ENCODE peak calls at places on chromosomes 6 and 20, in six cellular contexts. U, S, V, O, Q and Z are unnamed samples. For H3K4me1 and H3K27me3, the result is how much of the 10 kb centered on the place peaks cover.

GRCh38 chr6:32371204-32371603 is 499 bp downstream of the TSBP1 start:
- DNase-seq in U (no peak), V (no peak), Q (no peak), O (no peak), S (no peak), Z (no peak)

GRCh38 chr20:48538856-48539255 is 288.9 kb downstream of the PREX1 start:
- DNase-seq in Q (no peak), S (no peak), V (no peak), O (no peak), U (no peak), Z (no peak)

GRCh38 chr6:13355043-13355945 is 27.0 kb upstream of the TBC1D7 start:
- DNase-seq in S (no peak), V (no peak), U (no peak), O (no peak), Q (no peak), Z (peak)

GRCh38 chr20:766906-767305 is 1.4 kb downstream of the SLC52A3 start:
- DNase-seq in Q (no peak), U (no peak), S (no peak), V (no peak), O (no peak), Z (no peak)

GRCh38 chr6:151372164-151372563 is 19.2 kb downstream of the ZBTB2 start:
- DNase-seq in Q (no peak), V (no peak), S (no peak), U (no peak), O (no peak), Z (no peak)

GRCh38 chr6:167492096-167492449 is 167.2 kb downstream of the TTLL2 start:
- DNase-seq in V (no peak), Q (no peak), O (peak), S (no peak), U (no peak), Z (no peak)

GRCh38 chr6:44001318-44001868 is 125.9 kb downstream of the MRPL14 start:
- DNase-seq in S (no peak), U (no peak), Q (no peak), V (no peak), O (no peak), Z (peak)

GRCh38 chr20:61930776-61931475 is 134.8 kb downstream of the TAF4 start:
- DNase-seq in O (peak), U (no peak), V (no peak), Q (no peak), S (no peak), Z (no peak)

GRCh38 chr6:20403080-20403765 is 1.5 kb downstream of the E2F3 start:
- DNase-seq in O (peak), U (peak), V (peak), Q (peak), S (no peak), Z (peak)

GRCh38 chr6:161266866-161267265 is 7.0 kb downstream of the AGPAT4 start:
- DNase-seq in O (no peak), U (no peak), Q (no peak), V (no peak), S (no peak), Z (no peak)

GRCh38 chr20:38825901-38826625 is 20.6 kb downstream of the PPP1R16B start:
- DNase-seq in O (no peak), V (no peak), S (no peak), U (peak), Q (no peak), Z (no peak)

GRCh38 chr6:4320860-4321259 is 185.5 kb upstream of the ECI2 start:
- DNase-seq in O (no peak), S (no peak), U (no peak), Q (no peak), V (no peak), Z (peak)

GRCh38 chr20:50387996-50388332 is 122.2 kb upstream of the PTPN1 start:
- DNase-seq in Q (no peak), S (no peak), O (no peak), U (no peak), V (no peak), Z (no peak)

GRCh38 chr6:125008261-125008671 is 46.0 kb downstream of the RNF217 start:
- DNase-seq in V (no peak), S (no peak), O (no peak), U (no peak), Q (no peak), Z (peak)

GRCh38 chr6:50817638-50817950 is 1.1 kb upstream of the TFAP2B start:
- DNase-seq in S (no peak), O (no peak), U (no peak), V (no peak), Q (no peak), Z (no peak)

GRCh38 chr6:50819527-50819905 is 845 bp downstream of the TFAP2B start:
- DNase-seq in V (no peak), S (no peak), Q (no peak), O (no peak), U (no peak), Z (no peak)

GRCh38 chr6:50816947-50817637 is 1.6 kb upstream of the TFAP2B start:
- DNase-seq in V (no peak), S (no peak), Q (no peak), U (no peak), O (no peak), Z (no peak)

GRCh38 chr6:50819906-50820589 is 1.4 kb downstream of the TFAP2B start:
- DNase-seq in O (no peak), U (no peak), S (no peak), Q (no peak), V (no peak), Z (no peak)

GRCh38 chr6:50818673-50819072 is at the start of gene TFAP2B:
- DNase-seq in Q (no peak), V (no peak), U (no peak), O (no peak), S (no peak), Z (no peak)
- H3K4me3 ChIP-seq in Q (no peak), V (peak), U (no peak), O (peak), S (peak), Z (no peak)

GRCh38 chr6:25004357-25004756 is 68.6 kb upstream of the RIPOR2 start:
- DNase-seq in V (no peak), U (no peak), O (no peak), Q (no peak), S (no peak), Z (no peak)
- H3K4me1 ChIP-seq in V (under half), U (under half), O (under half), Q (under half), S (under half), Z (under half)

DNA sequence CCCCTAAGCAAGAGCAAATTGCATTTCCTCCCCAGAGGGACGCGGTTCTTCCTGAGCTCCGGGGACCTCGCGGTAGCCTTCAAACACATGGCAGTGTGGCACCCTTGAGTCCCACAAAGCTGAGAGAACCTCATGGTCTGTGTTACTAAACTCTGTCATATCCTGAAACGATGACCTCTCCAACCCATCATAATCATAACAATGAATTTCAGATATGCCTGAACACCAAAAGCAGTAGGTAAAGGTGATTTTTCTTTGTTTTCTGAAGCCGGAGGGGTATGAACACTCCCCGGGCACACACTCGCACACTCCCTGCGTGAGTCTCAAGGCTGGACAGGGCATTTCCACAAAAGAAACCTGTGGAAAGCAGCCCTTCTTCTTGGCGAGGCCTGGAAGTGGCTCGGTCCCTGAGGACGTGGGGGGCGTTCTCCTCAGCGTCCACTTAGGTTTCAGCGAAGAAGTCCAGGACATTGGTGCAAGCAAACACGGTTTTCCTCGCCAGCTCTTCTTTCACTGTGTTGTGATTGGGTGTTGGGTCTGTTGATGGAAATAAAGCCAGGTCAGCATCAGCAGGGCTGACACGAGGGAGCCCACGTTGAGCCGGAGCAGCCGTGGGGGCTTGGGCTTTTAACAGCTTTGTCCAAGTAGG is 183.4 kb downstream of the ERMARD start:
- DNase-seq in Q (no peak), O (no peak), S (no peak), U (no peak), V (no peak), Z (no peak)
- H3K27me3 ChIP-seq in Q (under half), O (under half), S (under half), U (under half), V (under half), Z (under half)

GRCh38 chr20:44714701-44715494 is at the start of gene CCN5:
- DNase-seq in S (no peak), V (no peak), U (peak), O (peak), Q (no peak), Z (peak)
- H3K4me3 ChIP-seq in S (no peak), V (peak), U (no peak), O (peak), Q (no peak), Z (no peak)

GRCh38 chr6:45985026-45985425 is 30.6 kb downstream of the CLIC5 start:
- DNase-seq in V (no peak), O (no peak), S (no peak), Q (no peak), U (no peak), Z (no peak)

GRCh38 chr6:45986746-45987274 is 28.9 kb downstream of the CLIC5 start:
- DNase-seq in S (no peak), O (no peak), V (no peak), U (no peak), Q (no peak), Z (no peak)

GRCh38 chr6:45990162-45990561 is 25.5 kb downstream of the CLIC5 start:
- DNase-seq in V (no peak), O (no peak), U (no peak), Q (no peak), S (no peak), Z (no peak)

GRCh38 chr6:45988635-45989034 is 27.0 kb downstream of the CLIC5 start:
- DNase-seq in O (peak), S (no peak), Q (no peak), U (no peak), V (no peak), Z (no peak)

GRCh38 chr6:45987866-45988265 is 27.8 kb downstream of the CLIC5 start:
- DNase-seq in O (no peak), V (no peak), S (no peak), Q (no peak), U (no peak), Z (peak)
- H3K4me1 ChIP-seq in O (half or more), V (under half), S (under half), Q (under half), U (under half), Z (under half)

GRCh38 chr20:21707267-21707666 is 1.8 kb downstream of the PAX1 start:
- DNase-seq in Q (no peak), U (no peak), O (no peak), V (no peak), S (no peak), Z (no peak)

GRCh38 chr20:21704408-21705385 is 767 bp upstream of the PAX1 start:
- DNase-seq in V (no peak), O (no peak), U (no peak), Q (no peak), S (no peak), Z (no peak)

GRCh38 chr20:21706345-21707195 is 1.1 kb downstream of the PAX1 start:
- DNase-seq in U (no peak), Q (no peak), O (no peak), S (no peak), V (no peak), Z (no peak)

GRCh38 chr20:21703740-21704407 is 1.6 kb upstream of the PAX1 start:
- DNase-seq in Q (no peak), S (no peak), U (no peak), O (no peak), V (no peak), Z (no peak)

DNA sequence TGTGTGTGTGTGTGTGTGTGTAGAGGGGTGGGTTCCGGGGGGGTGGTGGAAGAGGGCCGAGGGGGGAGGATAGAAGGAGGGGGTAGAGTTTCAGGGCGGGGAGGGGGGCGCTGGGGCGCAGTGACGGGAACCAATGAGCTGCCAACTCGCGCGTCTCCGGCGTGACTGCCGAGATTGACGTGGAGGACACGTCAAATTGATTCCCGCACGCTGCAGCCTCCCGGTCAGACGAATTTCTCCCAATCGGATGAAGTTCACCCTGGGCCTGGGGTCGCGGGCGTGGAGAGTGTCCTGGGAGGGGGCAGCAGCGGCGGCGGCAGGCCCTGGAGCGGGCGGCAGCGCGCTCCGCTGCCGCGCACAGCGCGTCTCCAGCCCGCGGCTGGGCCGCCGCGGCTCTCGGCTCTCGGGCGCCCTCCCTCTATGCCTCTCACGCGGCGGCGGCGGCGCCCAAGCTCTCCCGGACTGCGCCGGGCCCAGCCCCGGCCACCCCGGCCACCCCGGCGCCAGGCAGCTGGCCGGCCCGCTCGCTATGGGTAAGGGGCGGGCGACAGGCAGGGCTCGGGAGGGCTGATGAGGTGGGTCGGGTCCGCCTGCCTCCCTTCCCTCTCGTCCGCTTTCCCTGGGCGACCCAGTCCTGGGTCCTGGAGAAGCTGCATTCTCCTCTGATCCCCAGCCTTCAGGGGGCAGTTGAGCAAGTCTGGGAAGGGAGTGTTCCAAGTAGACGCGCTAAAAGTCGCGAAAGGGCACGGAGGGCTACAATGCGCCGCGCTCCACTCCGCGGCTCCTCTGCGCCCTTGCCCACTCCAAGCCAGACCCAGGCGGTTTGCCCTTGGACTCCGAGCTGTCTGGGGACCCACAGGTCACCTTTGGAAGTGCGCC is at the start of gene PAX1:
- DNase-seq in U (no peak), S (no peak), V (no peak), Q (no peak), O (no peak), Z (no peak)
- H3K27me3 ChIP-seq in U (under half), S (half or more), V (under half), Q (under half), O (half or more), Z (under half)

GRCh38 chr20:1838479-1839279 is 56.5 kb upstream of the SIRPA start:
- DNase-seq in V (no peak), S (no peak), Q (no peak), U (no peak), O (no peak), Z (no peak)

GRCh38 chr20:1844723-1845523 is 50.3 kb upstream of the SIRPA start:
- DNase-seq in Q (no peak), O (peak), U (peak), V (peak), S (no peak), Z (no peak)

GRCh38 chr20:1842281-1842680 is 52.9 kb upstream of the SIRPA start:
- DNase-seq in U (no peak), V (no peak), O (no peak), S (no peak), Q (no peak), Z (no peak)

GRCh38 chr20:1841554-1842140 is 53.6 kb upstream of the SIRPA start:
- DNase-seq in Q (no peak), U (peak), O (no peak), V (no peak), S (no peak), Z (no peak)

GRCh38 chr20:1840865-1841553 is 54.2 kb upstream of the SIRPA start:
- DNase-seq in V (no peak), S (no peak), U (no peak), Q (no peak), O (no peak), Z (no peak)
- H3K4me3 ChIP-seq in V (no peak), S (no peak), U (no peak), Q (no peak), O (no peak), Z (no peak)

GRCh38 chr6:11224252-11224965 is 8.1 kb downstream of the NEDD9 start:
- DNase-seq in O (no peak), S (no peak), Q (peak), V (no peak), U (no peak), Z (peak)
- H3K4me1 ChIP-seq in O (half or more), S (under half), Q (under half), V (half or more), U (under half), Z (under half)

DNA sequence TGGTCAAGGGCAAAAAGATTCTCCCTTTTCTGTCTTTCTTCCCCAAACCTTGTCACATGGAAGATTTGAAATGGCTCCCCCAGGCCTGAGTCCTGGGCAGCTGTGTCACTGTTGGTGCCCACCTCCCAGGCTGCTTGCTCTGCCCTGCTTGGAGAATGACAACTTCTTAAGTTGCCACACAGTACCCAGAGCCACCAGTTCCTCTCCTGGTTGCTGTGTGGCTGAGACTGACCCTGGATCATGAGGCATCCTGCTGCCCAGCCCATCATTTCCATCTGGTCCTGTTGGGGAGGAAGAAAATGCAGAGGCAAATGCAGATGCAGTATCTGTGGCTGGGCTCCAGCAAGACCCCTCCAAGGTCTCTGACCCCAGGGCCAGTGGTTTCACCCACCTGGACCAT is 113.7 kb downstream of the PHACTR3 start:
- DNase-seq in Q (no peak), S (no peak), V (no peak), U (no peak), O (no peak), Z (no peak)
- H3K27me3 ChIP-seq in Q (under half), S (under half), V (under half), U (under half), O (under half), Z (under half)